ENCODE peak calls at places on chromosomes 7 and 10, in five cellular contexts. Y is HepG2, F is GM12878, S is WTC11, A is K562. V is an unnamed sample.

GRCh38 chr7:27199820-27200760 is at the start of gene HOXA13:
- DNase-seq in Y (no peak), F (no peak), S (no peak), A (peak), V (no peak)

GRCh38 chr10:49379596-49380410 is 16.1 kb downstream of the DRGX start:
- DNase-seq in Y (peak), F (no peak), S (peak), A (peak), V (no peak)

GRCh38 chr10:70803768-70804423 is 11.9 kb upstream of the SGPL1 start:
- DNase-seq in Y (no peak), F (no peak), S (no peak), A (no peak), V (no peak)

GRCh38 chr7:150631084-150631824 is 931 bp downstream of the GIMAP6 start:
- DNase-seq in Y (no peak), F (peak), S (no peak), A (no peak), V (no peak)

GRCh38 chr10:46001187-46001756 is 29.0 kb downstream of the TIMM23 start:
- DNase-seq in Y (no peak), F (no peak), S (no peak), A (peak), V (no peak)

GRCh38 chr10:42593284-42593683 is 45.1 kb downstream of the ZNF33B start:
- DNase-seq in Y (no peak), F (no peak), S (no peak), A (no peak), V (no peak)

GRCh38 chr10:107687702-107688101 is 523.2 kb upstream of the SORCS1 start:
- DNase-seq in Y (no peak), F (no peak), S (no peak), A (no peak), V (no peak)

GRCh38 chr10:98029149-98030092 is 1.0 kb downstream of the CRTAC1 start:
- DNase-seq in Y (no peak), F (no peak), S (peak), A (no peak), V (no peak)

GRCh38 chr10:1061930-1062769 is 6.0 kb downstream of the WDR37 start:
- DNase-seq in Y (no peak), F (no peak), S (no peak), A (no peak), V (no peak)

GRCh38 chr10:54469587-54470323 is 331.3 kb downstream of the PCDH15 start:
- DNase-seq in Y (no peak), F (no peak), S (no peak), A (no peak), V (no peak)

GRCh38 chr10:28535846-28536245 is 2.9 kb downstream of the WAC start:
- DNase-seq in Y (no peak), F (no peak), S (no peak), A (no peak), V (no peak)

GRCh38 chr10:88091490-88092061 is 228.2 kb downstream of the PTEN start:
- DNase-seq in Y (no peak), F (peak), S (no peak), A (no peak), V (no peak)

GRCh38 chr7:100400656-100401055 is 27.4 kb downstream of the PILRA start:
- DNase-seq in Y (peak), F (no peak), S (peak), A (peak), V (peak)

GRCh38 chr10:95177429-95177828 is 16.6 kb upstream of the ACSM6 start:
- DNase-seq in Y (peak), F (no peak), S (no peak), A (no peak), V (no peak)

GRCh38 chr10:43793714-43794113 is 145.0 kb upstream of the ZNF32 start:
- DNase-seq in Y (no peak), F (no peak), S (no peak), A (no peak), V (no peak)

GRCh38 chr10:24430591-24430990 is 221.7 kb downstream of the KIAA1217 start:
- DNase-seq in Y (no peak), F (no peak), S (no peak), A (no peak), V (no peak)

GRCh38 chr7:7911756-7912155 is 56.8 kb upstream of the GLCCI1 start:
- DNase-seq in Y (no peak), F (no peak), S (no peak), A (no peak), V (no peak)

GRCh38 chr7:96061844-96062243 is 260.1 kb downstream of the SLC25A13 start:
- DNase-seq in Y (no peak), F (no peak), S (no peak), A (no peak), V (no peak)

GRCh38 chr10:7337431-7338171 is 73.2 kb downstream of the SFMBT2 start:
- DNase-seq in Y (no peak), F (no peak), S (no peak), A (no peak), V (no peak)

GRCh38 chr10:33406596-33406995 is 72.1 kb upstream of the NRP1 start:
- DNase-seq in Y (no peak), F (no peak), S (no peak), A (no peak), V (no peak)

GRCh38 chr10:132885451-132886210 is 56.7 kb downstream of the CFAP46 start:
- DNase-seq in Y (no peak), F (no peak), S (peak), A (no peak), V (no peak)

GRCh38 chr10:132962623-132963429 is 20.5 kb upstream of the CFAP46 start:
- DNase-seq in Y (no peak), F (no peak), S (no peak), A (no peak), V (no peak)

GRCh38 chr7:50308301-50309129 is 4.0 kb downstream of the IKZF1 start:
- DNase-seq in Y (no peak), F (no peak), S (no peak), A (peak), V (no peak)

GRCh38 chr7:72753781-72754180 is 74.2 kb downstream of the TYW1B start:
- DNase-seq in Y (no peak), F (no peak), S (no peak), A (no peak), V (no peak)

GRCh38 chr7:32611201-32611691 is 116.0 kb downstream of the AVL9 start:
- DNase-seq in Y (no peak), F (no peak), S (no peak), A (no peak), V (no peak)

GRCh38 chr7:123569352-123569999 is 11.9 kb upstream of the NDUFA5 start:
- DNase-seq in Y (no peak), F (no peak), S (no peak), A (no peak), V (no peak)

GRCh38 chr10:49611815-49612512 is 1.9 kb downstream of the SLC18A3 start:
- DNase-seq in Y (no peak), F (no peak), S (peak), A (no peak), V (no peak)

GRCh38 chr10:45404087-45404769 is 30.2 kb downstream of the ALOX5 start:
- DNase-seq in Y (no peak), F (no peak), S (no peak), A (peak), V (no peak)

GRCh38 chr10:51321968-51322367 is 247.7 kb downstream of the PRKG1 start:
- DNase-seq in Y (no peak), F (no peak), S (no peak), A (no peak), V (no peak)

GRCh38 chr7:11358637-11359036 is 385.0 kb downstream of the PHF14 start:
- DNase-seq in Y (no peak), F (no peak), S (no peak), A (no peak), V (no peak)

GRCh38 chr10:78695846-78696245 is 372.9 kb upstream of the ZMIZ1 start:
- DNase-seq in Y (no peak), F (no peak), S (no peak), A (no peak), V (no peak)

GRCh38 chr7:16590424-16590823 is 55.1 kb downstream of the ANKMY2 start:
- DNase-seq in Y (no peak), F (no peak), S (no peak), A (no peak), V (no peak)

GRCh38 chr7:134589491-134589941 is 40.6 kb downstream of the AKR1B15 start:
- DNase-seq in Y (no peak), F (no peak), S (no peak), A (no peak), V (no peak)

GRCh38 chr10:99538287-99538917 is 5.7 kb downstream of the NKX2-3 start:
- DNase-seq in Y (no peak), F (no peak), S (no peak), A (no peak), V (no peak)

GRCh38 chr10:61992683-61993629 is 91.5 kb downstream of the ARID5B start:
- DNase-seq in Y (no peak), F (peak), S (no peak), A (no peak), V (no peak)
- TF ChIP-seq ATF2 in Y (no peak), F (peak), S (no peak), A (no peak), V (no peak)

DNA sequence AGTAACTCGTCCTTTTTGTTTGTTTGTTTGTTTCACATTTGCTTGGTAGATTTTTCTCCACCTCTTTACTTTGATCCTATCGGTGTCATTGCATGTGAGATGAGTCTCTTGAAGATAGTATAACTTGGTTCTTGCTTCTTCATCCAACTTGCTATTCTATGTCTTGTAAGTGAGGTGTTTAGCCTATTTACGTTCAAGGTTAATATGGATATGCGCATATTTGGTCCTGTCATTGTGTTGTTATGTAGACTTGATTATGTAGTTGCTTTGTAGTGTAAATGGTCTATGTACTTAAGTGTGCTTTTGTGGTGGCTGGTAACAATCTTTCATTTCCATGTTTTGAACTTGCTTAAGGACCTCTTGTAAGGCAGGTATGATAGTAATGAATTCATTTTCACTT is 192.8 kb upstream of the MAGI2 start:
- DNase-seq in Y (no peak), F (no peak), S (no peak), A (no peak), V (no peak)
- TF ChIP-seq ATF2 in Y (no peak), F (no peak), S (no peak), A (no peak), V (no peak)

GRCh38 chr10:77251297-77252013 is 386.2 kb downstream of the KCNMA1 start:
- DNase-seq in Y (peak), F (no peak), S (peak), A (peak), V (no peak)

GRCh38 chr10:77249901-77250459 is 387.6 kb downstream of the KCNMA1 start:
- DNase-seq in Y (no peak), F (no peak), S (no peak), A (no peak), V (no peak)

GRCh38 chr10:77245953-77246352 is 391.7 kb downstream of the KCNMA1 start:
- DNase-seq in Y (no peak), F (no peak), S (no peak), A (no peak), V (no peak)

GRCh38 chr10:77247076-77247561 is 390.5 kb downstream of the KCNMA1 start:
- DNase-seq in Y (peak), F (no peak), S (no peak), A (no peak), V (no peak)

GRCh38 chr10:77248104-77248503 is 389.5 kb downstream of the KCNMA1 start:
- DNase-seq in Y (no peak), F (no peak), S (peak), A (no peak), V (no peak)
- TF ChIP-seq ATF2 in Y (no peak), F (no peak), S (no peak), A (no peak), V (no peak)

GRCh38 chr10:110265573-110266193 is 39.0 kb downstream of the SMNDC1 start:
- DNase-seq in Y (no peak), F (no peak), S (no peak), A (peak), V (no peak)

GRCh38 chr10:110269641-110270318 is 34.9 kb downstream of the SMNDC1 start:
- DNase-seq in Y (peak), F (no peak), S (no peak), A (no peak), V (no peak)

GRCh38 chr10:110267246-110267645 is 37.5 kb downstream of the SMNDC1 start:
- DNase-seq in Y (no peak), F (no peak), S (no peak), A (no peak), V (no peak)

GRCh38 chr10:110268442-110268841 is 36.3 kb downstream of the SMNDC1 start:
- DNase-seq in Y (no peak), F (no peak), S (no peak), A (no peak), V (no peak)

GRCh38 chr10:110268931-110269640 is 35.6 kb downstream of the SMNDC1 start:
- DNase-seq in Y (no peak), F (no peak), S (no peak), A (no peak), V (no peak)
- TF ChIP-seq ATF2 in Y (no peak), F (no peak), S (no peak), A (no peak), V (no peak)

V was measured in H1.